ENCODE peak calls at places on chromosomes 2 and 18, in seven cellular contexts. W is foreskin keratinocyte, O is esophagus squamous epithelium, E is gastrocnemius medialis, Q is thyroid gland, D is transverse colon, L is A549. F is an unnamed sample.

GRCh38 chr2:149365826-149366583 is 35.6 kb downstream of the LYPD6 start:
- DNase-seq in W (peak; percentile 86), O (no peak), E (no peak), Q (peak; percentile 46), D (no peak), L (no peak), F (no peak)

GRCh38 chr2:176099737-176100546 is at the start of gene HOXD12:
- DNase-seq in W (no peak), O (no peak), E (no peak), Q (no peak), D (no peak), L (no peak), F (no peak)

GRCh38 chr18:46250812-46251173 is 146.6 kb downstream of the HAUS1 start:
- DNase-seq in W (no peak), O (no peak), E (no peak), Q (no peak), D (no peak), L (no peak), F (no peak)

GRCh38 chr2:119441376-119442231 is 9.9 kb downstream of the TMEM37 start:
- DNase-seq in W (no peak), O (no peak), E (no peak), Q (peak; percentile 44), D (no peak), L (no peak), F (no peak)

GRCh38 chr2:148013879-148014278 is 6.7 kb downstream of the ORC4 start:
- DNase-seq in W (no peak), O (no peak), E (no peak), Q (no peak), D (no peak), L (no peak), F (no peak)

GRCh38 chr2:69122271-69122670 is 109.3 kb downstream of the ANTXR1 start:
- DNase-seq in W (peak; percentile 62), O (no peak), E (no peak), Q (no peak), D (no peak), L (no peak), F (no peak)

GRCh38 chr18:30486856-30487255 is 555.7 kb downstream of the DSC3 start:
- DNase-seq in W (peak; percentile 61), O (no peak), E (no peak), Q (no peak), D (no peak), L (no peak), F (no peak)

GRCh38 chr2:217622205-217622621 is 380.6 kb downstream of the TNS1 start:
- DNase-seq in W (no peak), O (no peak), E (no peak), Q (no peak), D (peak; percentile 22), L (peak; percentile 7), F (no peak)

GRCh38 chr2:52036853-52037252 is 1004.9 kb upstream of the NRXN1 start:
- DNase-seq in W (no peak), O (no peak), E (no peak), Q (no peak), D (no peak), L (no peak), F (no peak)

GRCh38 chr2:231918501-231919330 is 7.5 kb downstream of the NPPC start:
- DNase-seq in W (no peak), O (no peak), E (no peak), Q (no peak), D (no peak), L (no peak), F (no peak)

GRCh38 chr2:135557533-135557932 is 26.2 kb downstream of the R3HDM1 start:
- DNase-seq in W (no peak), O (no peak), E (peak; percentile 69), Q (no peak), D (no peak), L (no peak), F (no peak)

GRCh38 chr2:7115364-7115763 is 198.2 kb downstream of the RNF144A start:
- DNase-seq in W (no peak), O (no peak), E (no peak), Q (no peak), D (no peak), L (no peak), F (no peak)

GRCh38 chr2:7116516-7116915 is 199.3 kb downstream of the RNF144A start:
- DNase-seq in W (no peak), O (no peak), E (no peak), Q (no peak), D (no peak), L (no peak), F (no peak)

GRCh38 chr2:7109558-7109935 is 192.3 kb downstream of the RNF144A start:
- DNase-seq in W (no peak), O (no peak), E (no peak), Q (no peak), D (no peak), L (no peak), F (no peak)

GRCh38 chr2:7108792-7109557 is 191.8 kb downstream of the RNF144A start:
- DNase-seq in W (no peak), O (no peak), E (no peak), Q (no peak), D (no peak), L (no peak), F (no peak)

GRCh38 chr2:7111626-7112025 is 194.4 kb downstream of the RNF144A start:
- DNase-seq in W (peak; percentile 80), O (no peak), E (no peak), Q (no peak), D (no peak), L (peak; percentile 9), F (no peak)
- TF ChIP-seq CTCF in W (peak; percentile 59), O (no peak), E (no peak), Q (no peak), D (no peak), L (no peak), F (no peak)

GRCh38 chr18:2974731-2975130 is 38.2 kb downstream of the LPIN2 start:
- DNase-seq in W (no peak), O (no peak), E (no peak), Q (no peak), D (no peak), L (no peak), F (no peak)

GRCh38 chr18:2978626-2979025 is 34.3 kb downstream of the LPIN2 start:
- DNase-seq in W (peak; percentile 51), O (no peak), E (no peak), Q (no peak), D (no peak), L (peak; percentile 48), F (no peak)

GRCh38 chr18:2978208-2978607 is 34.7 kb downstream of the LPIN2 start:
- DNase-seq in W (no peak), O (no peak), E (no peak), Q (no peak), D (no peak), L (no peak), F (no peak)

GRCh38 chr18:2976733-2977132 is 36.2 kb downstream of the LPIN2 start:
- DNase-seq in W (no peak), O (no peak), E (no peak), Q (no peak), D (no peak), L (no peak), F (no peak)

DNA sequence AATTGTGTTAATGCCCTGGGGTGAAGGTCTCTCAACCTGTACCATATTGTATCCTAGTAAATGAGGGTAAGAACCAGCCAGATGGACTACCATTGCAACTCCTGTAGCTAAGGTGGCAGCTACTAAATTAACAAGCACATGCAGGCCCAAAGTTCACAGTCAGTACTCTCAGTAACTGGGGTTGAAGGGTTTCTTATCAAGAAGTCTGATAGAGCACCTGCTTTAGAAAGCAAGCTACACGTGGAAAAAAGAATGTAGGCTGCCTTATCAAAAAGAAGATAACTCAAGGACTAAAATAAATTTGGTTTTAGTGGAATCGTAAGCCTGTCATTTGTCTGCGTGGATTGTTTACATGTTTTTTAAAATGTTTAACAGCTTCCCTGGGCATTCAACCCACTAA is 36.7 kb downstream of the LPIN2 start:
- DNase-seq in W (no peak), O (no peak), E (no peak), Q (no peak), D (no peak), L (no peak), F (no peak)
- H3K4me1 ChIP-seq in W (peaks cover 7% of the 10 kb centered on the region), O (no peaks in the 10 kb centered on the region), E (peaks cover 20% of the 10 kb centered on the region), Q (peaks cover 60% of the 10 kb centered on the region), D (peaks cover 35% of the 10 kb centered on the region), L (peaks cover 67% of the 10 kb centered on the region), F (peaks cover 22% of the 10 kb centered on the region)

DNA sequence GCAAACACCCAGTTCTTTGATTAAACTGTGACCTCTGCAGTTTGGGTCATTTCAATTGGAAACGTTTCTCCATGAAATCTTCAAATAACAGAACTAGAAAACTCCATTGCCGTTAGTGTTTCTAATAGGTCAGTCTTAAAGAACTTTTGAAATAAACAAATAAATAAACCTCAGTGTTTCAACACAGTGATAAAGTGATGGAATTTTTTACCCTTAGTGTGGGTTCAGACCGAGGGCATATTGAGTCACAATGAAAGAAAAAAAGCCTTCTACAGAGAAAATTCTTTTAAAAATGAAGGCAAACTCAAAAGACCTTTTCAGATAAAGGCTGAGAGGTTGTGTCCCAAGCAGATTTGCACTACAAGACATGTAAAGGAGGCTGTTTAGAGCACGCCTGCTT is 149.6 kb downstream of the NCKAP5 start:
- DNase-seq in W (no peak), O (no peak), E (no peak), Q (no peak), D (no peak), L (no peak), F (no peak)
- H3K27ac ChIP-seq in W (no peak overlapping the region), O (no peak overlapping the region), E (no peak overlapping the region), Q (no peak overlapping the region), D (no peak overlapping the region), L (peak overlapping the region; percentile 34), F (no peak overlapping the region)

GRCh38 chr2:65129613-65130439 is at the start of gene RAB1A:
- DNase-seq in W (peak; percentile 97), O (peak; percentile 99), E (peak; percentile 100), Q (peak; percentile 100), D (peak; percentile 99), L (peak; percentile 100), F (peak; percentile 100)

GRCh38 chr2:65133626-65134025 is 3.7 kb upstream of the RAB1A start:
- DNase-seq in W (no peak), O (no peak), E (no peak), Q (no peak), D (no peak), L (no peak), F (no peak)

GRCh38 chr2:65128297-65129190 is 1.4 kb downstream of the RAB1A start:
- DNase-seq in W (peak; percentile 13), O (no peak), E (peak; percentile 80), Q (peak; percentile 19), D (no peak), L (no peak), F (no peak)

GRCh38 chr2:65129276-65129612 is 662 bp downstream of the RAB1A start:
- DNase-seq in W (no peak), O (no peak), E (no peak), Q (no peak), D (no peak), L (no peak), F (peak; percentile 37)

DNA sequence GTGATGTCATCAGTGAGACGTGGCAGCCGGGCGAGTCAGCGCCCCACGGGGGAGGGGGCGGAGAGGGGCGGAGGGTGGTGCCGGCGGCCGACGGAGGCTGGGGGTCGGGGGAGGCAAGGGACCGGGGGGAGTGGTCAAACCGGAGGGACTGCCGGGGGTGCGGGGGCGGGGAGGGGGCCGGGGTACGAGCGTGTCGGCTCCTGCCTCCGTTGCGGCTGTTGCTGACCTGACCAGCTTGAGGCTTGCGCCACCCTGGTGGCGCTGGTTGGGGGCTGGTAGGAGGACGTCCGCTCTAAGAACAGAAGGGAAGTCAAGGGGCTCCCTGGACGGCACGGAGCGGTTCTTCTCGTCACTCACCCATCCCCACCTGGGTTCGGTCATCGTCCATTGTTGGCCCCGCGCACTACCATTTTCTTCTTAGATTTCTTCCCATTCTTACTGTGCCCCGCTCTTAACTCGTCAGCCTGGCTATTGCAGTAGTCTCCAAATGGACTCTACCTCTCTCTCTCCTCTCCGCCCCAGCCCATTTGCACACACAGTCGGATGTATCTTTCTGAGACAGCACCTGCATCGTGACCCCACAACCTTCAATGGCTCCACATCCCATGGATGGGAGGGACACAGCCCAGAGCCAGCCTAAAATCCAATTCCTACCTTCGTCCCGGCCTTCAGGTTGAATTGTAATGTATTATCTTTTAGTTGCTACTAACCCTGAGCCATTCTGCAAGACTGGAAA is 702 bp upstream of the RAB1A start:
- DNase-seq in W (peak; percentile 38), O (no peak), E (no peak), Q (no peak), D (no peak), L (no peak), F (no peak)
- TF ChIP-seq CTCF in W (no peak), O (no peak), E (peak; percentile 13), Q (no peak), D (no peak), L (peak; percentile 18), F (no peak)

F was measured in lung.